ENCODE peak calls at places on chromosomes 1 and 21, in eight cellular contexts. N is transverse colon, C is heart left ventricle, K is pancreas, Q is fibroblast of lung, I is trophoblast cell, L is tibial artery, Z is IMR-90. D is an unnamed sample.
A peak's percentile ranks its signal among the peaks of the same experiment; 100 is the strongest.

GRCh38 chr1:167455786-167456446 is 62.4 kb downstream of the CD247 start:
- DNase-seq in N (no peak), C (peak; percentile 42), K (peak; percentile 54), Q (peak; percentile 4), I (peak; percentile 12), L (no peak), Z (no peak), D (peak; percentile 45)

GRCh38 chr1:38783659-38784229 is 75.8 kb downstream of the RRAGC start:
- DNase-seq in N (no peak), C (no peak), K (no peak), Q (no peak), I (peak; percentile 7), L (no peak), Z (no peak), D (peak; percentile 31)

GRCh38 chr1:43796111-43796581 is 88.8 kb downstream of the ST3GAL3 start:
- DNase-seq in N (no peak), C (no peak), K (no peak), Q (peak; percentile 71), I (no peak), L (no peak), Z (peak; percentile 77), D (no peak)

GRCh38 chr1:228490120-228491078 is 3.2 kb downstream of the RNF187 start:
- DNase-seq in N (no peak), C (peak; percentile 50), K (no peak), Q (peak; percentile 74), I (no peak), L (no peak), Z (peak; percentile 53), D (peak; percentile 34)

GRCh38 chr1:196317535-196318522 is 290.4 kb downstream of the KCNT2 start:
- DNase-seq in N (no peak), C (no peak), K (no peak), Q (peak; percentile 66), I (peak; percentile 57), L (no peak), Z (peak; percentile 54), D (peak; percentile 54)

GRCh38 chr1:226532553-226532952 is 16.0 kb upstream of the STUM start:
- DNase-seq in N (no peak), C (no peak), K (no peak), Q (no peak), I (peak; percentile 20), L (no peak), Z (no peak), D (peak; percentile 38)

GRCh38 chr1:224431726-224432125 is 2.9 kb downstream of the WDR26 start:
- DNase-seq in N (no peak), C (no peak), K (no peak), Q (no peak), I (no peak), L (no peak), Z (no peak), D (no peak)

GRCh38 chr1:172654535-172654934 is 4.4 kb upstream of the FASLG start:
- DNase-seq in N (no peak), C (no peak), K (no peak), Q (peak; percentile 49), I (peak; percentile 38), L (no peak), Z (peak; percentile 88), D (no peak)

GRCh38 chr21:38807481-38807880 is 1.8 kb downstream of the ETS2 start:
- DNase-seq in N (no peak), C (no peak), K (no peak), Q (peak; percentile 57), I (no peak), L (no peak), Z (no peak), D (no peak)

GRCh38 chr1:2059290-2059953 is 9.2 kb downstream of the PRKCZ start:
- DNase-seq in N (no peak), C (no peak), K (no peak), Q (no peak), I (no peak), L (no peak), Z (no peak), D (peak; percentile 50)

GRCh38 chr1:2056955-2057590 is 6.9 kb downstream of the PRKCZ start:
- DNase-seq in N (no peak), C (no peak), K (no peak), Q (no peak), I (no peak), L (no peak), Z (no peak), D (no peak)

GRCh38 chr1:2061065-2061778 is 11.0 kb downstream of the PRKCZ start:
- DNase-seq in N (no peak), C (no peak), K (no peak), Q (no peak), I (no peak), L (no peak), Z (no peak), D (no peak)

GRCh38 chr1:2060082-2060481 is 9.9 kb downstream of the PRKCZ start:
- DNase-seq in N (no peak), C (no peak), K (no peak), Q (no peak), I (no peak), L (no peak), Z (no peak), D (no peak)

GRCh38 chr1:2060535-2060934 is 10.3 kb downstream of the PRKCZ start:
- DNase-seq in N (no peak), C (no peak), K (peak; percentile 23), Q (no peak), I (no peak), L (no peak), Z (no peak), D (no peak)
- H3K27ac ChIP-seq in N (no peak overlapping the region), C (no peak overlapping the region), K (no peak overlapping the region), Q (no peak overlapping the region), I (no peak overlapping the region), L (no peak overlapping the region), Z (no peak overlapping the region), D (no peak overlapping the region)

DNA sequence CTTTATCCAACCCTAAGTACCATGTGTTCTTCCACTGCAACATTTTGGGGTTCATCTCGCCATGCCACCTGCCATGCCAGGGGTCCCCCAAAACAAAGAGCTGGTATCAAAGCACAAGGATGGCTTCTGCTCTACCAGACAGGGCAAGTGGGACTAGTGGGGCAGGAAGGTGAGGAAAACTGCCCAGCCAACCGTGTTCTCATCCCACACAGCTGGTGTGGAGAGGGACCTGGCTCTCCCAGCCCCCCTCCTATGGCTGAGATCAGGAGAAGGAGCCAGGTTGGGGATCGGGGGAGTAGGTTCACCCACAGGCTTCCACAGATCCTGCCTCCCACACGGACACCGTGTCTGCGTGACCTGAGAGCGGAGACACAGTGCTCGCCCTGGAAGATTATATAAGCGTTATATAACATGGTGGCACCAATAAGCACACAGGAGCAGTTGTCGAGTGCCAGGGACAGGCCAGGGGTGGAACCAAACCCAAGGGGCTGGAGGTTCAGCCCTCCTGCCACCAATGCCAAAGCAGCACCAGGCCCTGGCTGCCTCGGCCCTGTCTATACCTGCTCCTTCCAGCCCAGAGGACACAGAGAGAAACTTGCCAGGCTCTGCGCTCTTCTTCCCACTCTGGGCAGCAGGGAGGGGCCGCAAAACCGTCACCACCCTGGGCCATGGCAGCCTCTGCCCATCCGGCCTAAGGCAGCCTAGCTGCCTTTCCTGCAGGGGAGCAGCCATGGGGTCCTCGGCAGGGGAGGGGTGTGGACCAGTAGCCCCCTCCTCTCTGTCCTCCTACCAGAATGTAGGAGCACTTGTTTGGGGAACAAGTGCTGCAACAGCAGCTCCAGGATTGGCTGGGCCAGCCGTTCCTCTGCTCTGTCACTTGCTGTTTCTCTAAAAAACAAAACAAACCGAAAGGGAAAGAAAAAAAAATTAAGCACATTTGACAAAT is 43.5 kb downstream of the CD34 start:
- DNase-seq in N (peak; percentile 32), C (peak; percentile 41), K (peak; percentile 56), Q (peak; percentile 12), I (no peak), L (peak; percentile 77), Z (no peak), D (no peak)
- H3K4me3 ChIP-seq in N (peak overlapping the region; percentile 71), C (peak overlapping the region; percentile 93), K (peak overlapping the region; percentile 85), Q (peak overlapping the region; percentile 79), I (no peak overlapping the region), L (peak overlapping the region; percentile 91), Z (peak overlapping the region; percentile 59), D (no peak overlapping the region)

GRCh38 chr21:42311160-42311559 is 4.0 kb downstream of the TFF3 start:
- DNase-seq in N (no peak), C (no peak), K (no peak), Q (no peak), I (no peak), L (no peak), Z (no peak), D (no peak)

GRCh38 chr21:42314616-42315295 is 453 bp downstream of the TFF3 start:
- DNase-seq in N (peak; percentile 59), C (no peak), K (no peak), Q (no peak), I (no peak), L (no peak), Z (no peak), D (no peak)

GRCh38 chr21:42311816-42312625 is 3.2 kb downstream of the TFF3 start:
- DNase-seq in N (no peak), C (no peak), K (no peak), Q (no peak), I (no peak), L (no peak), Z (no peak), D (no peak)

GRCh38 chr21:42313501-42313969 is 1.7 kb downstream of the TFF3 start:
- DNase-seq in N (peak; percentile 66), C (no peak), K (no peak), Q (no peak), I (no peak), L (no peak), Z (no peak), D (peak; percentile 97)

GRCh38 chr21:42312626-42313104 is 2.5 kb downstream of the TFF3 start:
- DNase-seq in N (no peak), C (no peak), K (no peak), Q (no peak), I (no peak), L (no peak), Z (no peak), D (no peak)
- H3K9me3 ChIP-seq in N (no peaks in the 10 kb centered on the region), C (no peaks in the 10 kb centered on the region), K (no peaks in the 10 kb centered on the region), Q (no peaks in the 10 kb centered on the region), I (peaks cover 2% of the 10 kb centered on the region), L (no peaks in the 10 kb centered on the region), Z (no peaks in the 10 kb centered on the region), D (no peaks in the 10 kb centered on the region)

GRCh38 chr1:91021686-91022517 is at the start of gene ZNF644:
- DNase-seq in N (peak; percentile 91), C (peak; percentile 92), K (peak; percentile 91), Q (peak; percentile 93), I (peak; percentile 75), L (peak; percentile 96), Z (peak; percentile 84), D (peak; percentile 94)

GRCh38 chr1:91018006-91018405 is 3.8 kb downstream of the ZNF644 start:
- DNase-seq in N (no peak), C (no peak), K (no peak), Q (peak; percentile 38), I (peak; percentile 46), L (no peak), Z (no peak), D (no peak)

GRCh38 chr1:91022518-91022929 is 689 bp upstream of the ZNF644 start:
- DNase-seq in N (no peak), C (no peak), K (no peak), Q (no peak), I (no peak), L (no peak), Z (no peak), D (no peak)

GRCh38 chr1:91020967-91021685 is 709 bp downstream of the ZNF644 start:
- DNase-seq in N (peak; percentile 78), C (peak; percentile 59), K (peak; percentile 76), Q (peak; percentile 80), I (peak; percentile 78), L (peak; percentile 81), Z (peak; percentile 89), D (peak; percentile 85)

DNA sequence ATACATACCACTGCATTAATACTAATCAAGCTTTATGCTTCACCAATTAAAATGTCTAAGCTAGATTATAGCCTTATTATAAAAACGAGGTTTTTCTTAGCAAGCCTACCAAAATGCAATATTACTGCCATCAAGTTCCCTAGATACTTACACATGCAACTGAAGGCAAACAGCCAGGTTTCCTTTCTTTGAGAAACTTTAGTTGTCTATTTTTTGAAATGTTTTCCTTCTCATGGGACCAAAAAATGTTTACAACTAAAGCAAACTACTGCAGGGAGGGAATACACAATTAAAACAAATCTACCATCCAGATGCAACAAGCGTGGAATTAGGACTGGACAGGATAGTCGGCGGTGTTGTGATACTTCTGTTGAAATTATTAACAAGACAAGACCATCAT is 1.3 kb downstream of the ZNF644 start:
- DNase-seq in N (no peak), C (no peak), K (no peak), Q (peak; percentile 24), I (no peak), L (no peak), Z (peak; percentile 19), D (no peak)
- H3K27ac ChIP-seq in N (peak overlapping the region; percentile 98), C (peak overlapping the region; percentile 100), K (no peak overlapping the region), Q (peak overlapping the region; percentile 100), I (peak overlapping the region; percentile 100), L (peak overlapping the region; percentile 100), Z (no peak overlapping the region), D (peak overlapping the region; percentile 100)

D was measured in SJCRH30.